ENCODE peak calls at places on chromosomes 16 and 17, in eight cellular contexts. F, G, J, E, R, A, Z and U are unnamed samples.

GRCh38 chr16:30416624-30417298 is 9.4 kb downstream of the ZNF771 start:
- DNase-seq in E (no peak), F (no peak), R (no peak), Z (no peak), G (no peak), J (no peak), A (no peak), U (no peak)

GRCh38 chr16:85635545-85636140 is 22.5 kb downstream of the GSE1 start:
- DNase-seq in E (no peak), G (no peak), Z (no peak), A (no peak), R (no peak), J (no peak), F (no peak), U (no peak)

GRCh38 chr17:156946-157345 is 19.6 kb downstream of the SCGB1C2 start:
- DNase-seq in G (no peak), E (no peak), Z (no peak), A (no peak), F (no peak), R (no peak), J (no peak), U (no peak)

GRCh38 chr16:17367932-17368331 is 102.8 kb downstream of the XYLT1 start:
- DNase-seq in F (no peak), J (no peak), E (no peak), G (no peak), A (no peak), R (no peak), Z (no peak), U (no peak)

GRCh38 chr16:28874406-28874805 is 3.9 kb upstream of the ATP2A1 start:
- DNase-seq in F (no peak), R (no peak), E (no peak), G (no peak), A (no peak), J (no peak), Z (no peak), U (no peak)

GRCh38 chr17:81115749-81116464 is 49.4 kb upstream of the PVALEF start:
- DNase-seq in Z (no peak), A (no peak), F (no peak), R (no peak), E (no peak), G (no peak), J (no peak), U (no peak)

GRCh38 chr17:3914319-3914685 is 2.0 kb downstream of the P2RX1 start:
- DNase-seq in J (no peak), F (peak; percentile 69), E (no peak), G (no peak), Z (no peak), R (no peak), A (no peak), U (no peak)

GRCh38 chr16:27123795-27124194 is 57.1 kb downstream of the C16orf82 start:
- DNase-seq in J (no peak), F (no peak), A (no peak), G (no peak), R (no peak), E (no peak), Z (no peak), U (no peak)

GRCh38 chr17:41417576-41418015 is 6.8 kb downstream of the KRT37 start:
- DNase-seq in E (no peak), R (no peak), A (no peak), F (peak; percentile 26), J (no peak), Z (no peak), G (no peak), U (no peak)

GRCh38 chr17:50113624-50114320 is 16.2 kb downstream of the SAMD14 start:
- DNase-seq in E (no peak), A (no peak), G (no peak), Z (no peak), R (no peak), J (no peak), F (no peak), U (no peak)

GRCh38 chr17:56121661-56122060 is 31.6 kb upstream of the ANKFN1 start:
- DNase-seq in E (no peak), Z (no peak), G (no peak), F (no peak), A (no peak), J (no peak), R (no peak), U (no peak)

GRCh38 chr16:16158741-16159374 is 64.4 kb downstream of the ABCC6 start:
- DNase-seq in E (no peak), F (no peak), J (no peak), R (no peak), G (no peak), Z (no peak), A (no peak), U (no peak)

GRCh38 chr16:67101301-67101675 is 8.5 kb upstream of the PHAF1 start:
- DNase-seq in Z (no peak), G (no peak), J (no peak), F (no peak), R (no peak), A (no peak), E (peak; percentile 56), U (no peak)

GRCh38 chr17:44942456-44942855 is 5.1 kb downstream of the KIF18B start:
- DNase-seq in R (no peak), J (no peak), G (no peak), Z (no peak), E (no peak), A (no peak), F (no peak), U (no peak)

GRCh38 chr17:32243712-32244111 is 21.9 kb upstream of the RHBDL3 start:
- DNase-seq in A (no peak), Z (no peak), G (no peak), R (no peak), F (no peak), J (no peak), E (no peak), U (no peak)

GRCh38 chr16:69326172-69326873 is 4.1 kb downstream of the PDF start:
- DNase-seq in R (no peak), E (no peak), J (peak; percentile 47), F (no peak), A (no peak), Z (no peak), G (no peak), U (no peak)

GRCh38 chr17:16962804-16963203 is 9.1 kb downstream of the TNFRSF13B start:
- DNase-seq in F (no peak), E (no peak), G (no peak), A (no peak), Z (no peak), J (no peak), R (no peak), U (no peak)

GRCh38 chr16:15942901-15943690 is 6.3 kb upstream of the ABCC1 start:
- DNase-seq in E (no peak), R (no peak), G (peak; percentile 1), J (no peak), F (no peak), Z (no peak), A (no peak), U (no peak)

GRCh38 chr17:66654764-66655163 is 180.2 kb upstream of the CACNG5 start:
- DNase-seq in J (no peak), G (no peak), F (no peak), Z (no peak), E (no peak), R (no peak), A (no peak), U (no peak)

GRCh38 chr17:4771519-4772234 is at the start of gene TM4SF5:
- DNase-seq in J (no peak), R (no peak), F (no peak), A (no peak), E (no peak), Z (no peak), G (no peak), U (peak; percentile 83)

GRCh38 chr17:81509687-81510523 is 2.7 kb downstream of the ACTG1 start:
- DNase-seq in J (no peak), A (no peak), R (no peak), E (no peak), Z (no peak), G (no peak), F (no peak), U (no peak)

GRCh38 chr16:3145660-3146059 is 10.8 kb downstream of the ZNF213 start:
- DNase-seq in J (no peak), Z (no peak), A (no peak), F (no peak), R (no peak), G (no peak), E (no peak), U (no peak)

GRCh38 chr17:50133769-50134099 is 3.8 kb upstream of the SAMD14 start:
- DNase-seq in E (no peak), G (peak; percentile 63), Z (no peak), A (no peak), J (no peak), F (no peak), R (no peak), U (no peak)

GRCh38 chr16:56988948-56989945 is at the start of gene NLRC5:
- DNase-seq in J (peak; percentile 92), A (peak; percentile 80), G (peak; percentile 94), R (peak; percentile 93), E (peak; percentile 62), F (peak; percentile 81), Z (peak; percentile 81), U (peak; percentile 86)

GRCh38 chr17:65628637-65629036 is 67.2 kb upstream of the AXIN2 start:
- DNase-seq in J (no peak), F (no peak), R (no peak), E (no peak), A (no peak), Z (no peak), G (no peak), U (no peak)

GRCh38 chr17:79630821-79631639 is 20.2 kb upstream of the RBFOX3 start:
- DNase-seq in J (peak; percentile 46), A (no peak), Z (no peak), G (peak; percentile 29), F (no peak), R (no peak), E (no peak), U (no peak)

GRCh38 chr16:66474750-66475199 is 47.7 kb downstream of the BEAN1 start:
- DNase-seq in R (peak; percentile 49), A (no peak), E (no peak), F (peak; percentile 44), Z (peak; percentile 32), J (peak; percentile 48), G (no peak), U (no peak)

GRCh38 chr17:10103712-10104111 is 94.7 kb downstream of the GAS7 start:
- DNase-seq in E (no peak), Z (no peak), G (no peak), A (no peak), R (no peak), J (no peak), F (no peak), U (no peak)

GRCh38 chr16:4085405-4085970 is 30.8 kb downstream of the ADCY9 start:
- DNase-seq in J (no peak), R (no peak), E (no peak), A (no peak), G (no peak), F (no peak), Z (no peak), U (no peak)

GRCh38 chr16:1958715-1959268 is 546 bp upstream of the NDUFB10 start:
- DNase-seq in E (no peak), Z (no peak), G (peak; percentile 69), R (no peak), J (no peak), F (no peak), A (no peak), U (no peak)

GRCh38 chr16:51152691-51153261 is 1.7 kb upstream of the SALL1 start:
- DNase-seq in F (no peak), E (peak; percentile 40), R (no peak), J (no peak), A (no peak), G (no peak), Z (no peak), U (no peak)

GRCh38 chr16:82660078-82660645 is 33.4 kb downstream of the CDH13 start:
- DNase-seq in R (no peak), F (no peak), A (peak; percentile 34), Z (no peak), J (no peak), G (no peak), E (no peak), U (peak; percentile 17)

GRCh38 chr16:29877266-29877961 is 14.4 kb upstream of the CDIPT start:
- DNase-seq in F (peak; percentile 50), A (no peak), G (peak; percentile 82), Z (no peak), J (no peak), E (no peak), R (no peak), U (peak; percentile 42)

GRCh38 chr17:74738051-74738996 is 1.3 kb downstream of the RAB37 start:
- DNase-seq in F (peak; percentile 58), J (no peak), E (no peak), A (no peak), G (no peak), R (peak; percentile 58), Z (peak; percentile 60), U (peak; percentile 62)